ENCODE peak calls at places on chromosomes 16 and 17, in four cellular contexts. X is GM12878, F is K562, R is HepG2. U is an unnamed sample.

GRCh38 chr16:709651-710499 is 4.3 kb upstream of the FBXL16 start:
- DNase-seq in X (no peak), R (no peak), F (peak), U (peak)

GRCh38 chr17:13287226-13287625 is 269.4 kb upstream of the ELAC2 start:
- DNase-seq in X (no peak), R (no peak), F (no peak), U (no peak)

GRCh38 chr17:1040216-1040600 is 43.3 kb downstream of the TIMM22 start:
- DNase-seq in X (no peak), R (peak), F (no peak), U (no peak)

GRCh38 chr16:11224096-11224893 is 31.7 kb downstream of the SOCS1 start:
- DNase-seq in R (peak), X (peak), F (peak), U (no peak)

GRCh38 chr16:47983999-47984580 is 171.7 kb downstream of the ABCC12 start:
- DNase-seq in X (no peak), F (no peak), R (no peak), U (no peak)

GRCh38 chr17:37605081-37605480 is 4.1 kb downstream of the SYNRG start:
- DNase-seq in X (no peak), F (no peak), R (no peak), U (no peak)

GRCh38 chr16:2467301-2468141 is 3.6 kb upstream of the NTN3 start:
- DNase-seq in X (no peak), F (no peak), R (no peak), U (peak)

GRCh38 chr17:798246-798645 is 16.1 kb downstream of the MRM3 start:
- DNase-seq in F (no peak), R (no peak), X (no peak), U (no peak)

GRCh38 chr17:42804918-42805367 is 6.3 kb downstream of the CNTD1 start:
- DNase-seq in R (peak), X (no peak), F (no peak), U (no peak)

GRCh38 chr17:79461041-79461440 is 149.8 kb downstream of the RBFOX3 start:
- DNase-seq in R (no peak), F (no peak), X (no peak), U (no peak)

GRCh38 chr17:3995067-3995466 is 30.8 kb upstream of the ATP2A3 start:
- DNase-seq in X (no peak), R (no peak), F (no peak), U (no peak)

GRCh38 chr17:70624208-70624607 is 454.9 kb downstream of the KCNJ2 start:
- DNase-seq in R (no peak), X (no peak), F (no peak), U (no peak)

GRCh38 chr16:84511180-84511800 is 6.8 kb upstream of the MEAK7 start:
- DNase-seq in R (peak), X (peak), F (peak), U (peak)

GRCh38 chr16:50066482-50067289 is 916 bp downstream of the HEATR3 start:
- DNase-seq in F (no peak), X (no peak), R (no peak), U (no peak)

GRCh38 chr16:63890072-63890471 is 1231.8 kb downstream of the CDH11 start:
- DNase-seq in X (no peak), R (no peak), F (no peak), U (no peak)

GRCh38 chr16:66266436-66267286 is 99.8 kb upstream of the CDH5 start:
- DNase-seq in X (no peak), R (no peak), F (no peak), U (no peak)

GRCh38 chr16:3202903-3203539 is 15.0 kb downstream of the OR1F1 start:
- DNase-seq in R (no peak), F (no peak), X (no peak), U (no peak)

GRCh38 chr16:77790964-77791363 is 2.6 kb downstream of the VAT1L start:
- DNase-seq in R (no peak), X (no peak), F (no peak), U (no peak)

GRCh38 chr17:32267690-32268205 is 2.1 kb downstream of the RHBDL3 start:
- DNase-seq in F (no peak), X (no peak), R (no peak), U (no peak)

GRCh38 chr16:8937803-8938202 is 25.9 kb downstream of the USP7 start:
- DNase-seq in X (no peak), F (no peak), R (no peak), U (no peak)

GRCh38 chr17:80319262-80319998 is 58.8 kb downstream of the RNF213 start:
- DNase-seq in X (no peak), F (no peak), R (no peak), U (no peak)

GRCh38 chr16:8713635-8714097 is 39.2 kb downstream of the ABAT start:
- DNase-seq in X (no peak), R (no peak), F (no peak), U (no peak)

GRCh38 chr16:49625311-49626035 is 230.4 kb downstream of the ZNF423 start:
- DNase-seq in F (no peak), X (no peak), R (no peak), U (no peak)

GRCh38 chr16:29994613-29995329 is 646 bp downstream of the HIRIP3 start:
- DNase-seq in F (peak), X (no peak), R (no peak), U (peak)

GRCh38 chr17:33628500-33629336 is 335.6 kb upstream of the ASIC2 start:
- DNase-seq in R (no peak), X (no peak), F (no peak), U (no peak)
- TF ChIP-seq BHLHE40 in R (no peak), X (no peak), F (no peak), U (no peak)

GRCh38 chr16:23502466-23502865 is 7.8 kb downstream of the GGA2 start:
- DNase-seq in F (no peak), R (no peak), X (no peak), U (no peak)
- TF ChIP-seq FOXK2 in F (no peak), R (no peak), X (no peak), U (no peak)

DNA sequence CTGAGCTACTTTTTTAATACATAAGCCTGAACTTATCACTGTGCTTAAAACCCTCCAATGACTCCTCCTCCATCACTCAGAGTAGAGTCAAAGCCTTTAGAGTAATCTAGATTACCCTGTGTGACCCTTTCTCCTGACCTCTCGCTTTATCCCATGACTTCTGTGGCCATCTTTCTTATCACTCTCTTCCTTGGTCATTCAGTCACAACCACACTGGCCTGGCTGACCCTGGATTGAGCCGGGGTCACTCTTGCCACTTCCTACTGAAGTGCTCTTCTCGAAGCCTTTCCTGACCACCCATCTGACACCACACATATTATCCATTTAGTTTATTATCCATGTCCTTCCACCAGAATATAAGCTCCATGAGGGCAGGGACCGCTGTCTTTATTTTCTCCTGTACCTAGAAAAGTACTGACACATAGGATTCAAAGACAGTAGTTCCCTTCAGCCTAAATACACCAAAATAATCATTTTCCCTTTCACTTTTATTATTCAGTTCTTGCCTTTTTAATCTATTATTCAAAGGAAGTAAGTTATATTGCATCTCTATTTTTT is 28.0 kb upstream of the ABCA9 start:
- DNase-seq in R (no peak), F (peak), X (no peak), U (no peak)
- TF ChIP-seq BHLHE40 in R (no peak), F (no peak), X (no peak), U (no peak)

GRCh38 chr16:87848676-87849345 is 20.5 kb downstream of the SLC7A5 start:
- DNase-seq in F (no peak), R (no peak), X (no peak), U (no peak)
- TF ChIP-seq FOXK2 in F (no peak), R (no peak), X (no peak), U (no peak)

DNA sequence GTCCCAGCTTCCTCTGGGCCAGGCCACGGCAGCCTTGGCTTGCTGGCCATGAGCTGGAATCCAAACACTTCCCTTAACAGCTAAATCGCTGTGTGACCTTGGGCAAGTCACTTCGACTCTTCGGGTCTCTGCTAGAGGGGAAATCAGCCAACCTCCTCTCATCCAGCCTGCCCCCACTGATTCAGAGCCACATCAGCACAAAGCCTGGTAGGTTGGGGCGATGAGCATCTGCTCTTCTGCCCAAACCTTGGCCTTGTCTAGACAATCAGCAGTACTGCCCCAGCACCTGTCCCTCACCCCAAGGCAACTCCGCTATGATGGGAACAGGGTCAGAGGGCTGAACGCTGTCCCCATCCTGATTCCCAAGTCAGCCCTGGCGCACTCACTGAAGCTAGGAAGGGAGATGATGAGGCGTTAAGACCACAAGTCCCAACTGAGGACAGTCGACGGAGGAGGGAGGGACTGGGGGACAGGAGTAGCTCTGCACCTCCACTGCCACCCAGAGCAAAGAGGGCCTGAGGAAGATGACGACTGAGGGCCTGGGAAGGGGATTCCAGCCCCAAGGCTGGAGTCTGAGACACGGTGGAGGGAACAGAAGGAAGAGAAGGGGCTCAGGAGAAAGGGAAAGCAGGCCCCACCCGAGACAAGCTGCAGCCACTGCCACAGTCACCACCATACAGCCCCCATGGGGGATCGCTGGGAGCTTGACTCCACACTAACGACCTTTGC is 1.3 kb downstream of the CLUH start:
- DNase-seq in X (no peak), F (no peak), R (no peak), U (no peak)
- TF ChIP-seq BHLHE40 in X (no peak), F (no peak), R (no peak), U (no peak)

GRCh38 chr16:27690604-27691003 is 140.7 kb downstream of the KATNIP start:
- DNase-seq in X (no peak), F (peak), R (peak), U (peak)
- TF ChIP-seq FOXK2 in X (no peak), F (no peak), R (no peak), U (no peak)

U was measured in HEK293T.